ENCODE peak calls at places on chromosomes 5 and 9, in eight cellular contexts. One of them, this sample, is unnamed.

GRCh38 chr9:133824106-133824801 is 86.1 kb upstream of the SARDH start:
- DNase-seq in brain microvascular endothelial cell: no peak
- DNase-seq in A549: no peak
- DNase-seq in right cardiac atrium: peak
- DNase-seq in stomach: no peak
- DNase-seq in breast epithelium: no peak
- DNase-seq in H1: no peak
- DNase-seq in GM23338: no peak
- DNase-seq in this sample: no peak

GRCh38 chr9:135038331-135038730 is 49.1 kb upstream of the OLFM1 start:
- DNase-seq in brain microvascular endothelial cell: no peak
- DNase-seq in A549: no peak
- DNase-seq in right cardiac atrium: peak
- DNase-seq in stomach: peak
- DNase-seq in breast epithelium: peak
- DNase-seq in H1: no peak
- DNase-seq in GM23338: no peak
- DNase-seq in this sample: no peak

GRCh38 chr5:43401827-43402226 is 10.4 kb downstream of the CCL28 start:
- DNase-seq in brain microvascular endothelial cell: no peak
- DNase-seq in A549: peak
- DNase-seq in right cardiac atrium: no peak
- DNase-seq in stomach: no peak
- DNase-seq in breast epithelium: no peak
- DNase-seq in H1: no peak
- DNase-seq in GM23338: peak
- DNase-seq in this sample: no peak

GRCh38 chr5:168697034-168697720 is 118.0 kb upstream of the PANK3 start:
- DNase-seq in brain microvascular endothelial cell: no peak
- DNase-seq in A549: no peak
- DNase-seq in right cardiac atrium: no peak
- DNase-seq in stomach: no peak
- DNase-seq in breast epithelium: no peak
- DNase-seq in H1: no peak
- DNase-seq in GM23338: no peak
- DNase-seq in this sample: no peak

GRCh38 chr5:69415584-69415958 is 655 bp downstream of the MARVELD2 start:
- DNase-seq in brain microvascular endothelial cell: no peak
- DNase-seq in A549: no peak
- DNase-seq in right cardiac atrium: no peak
- DNase-seq in stomach: peak
- DNase-seq in breast epithelium: no peak
- DNase-seq in H1: no peak
- DNase-seq in GM23338: peak
- DNase-seq in this sample: no peak

GRCh38 chr5:96254980-96255681 is 177.9 kb downstream of the PCSK1 start:
- DNase-seq in brain microvascular endothelial cell: peak
- DNase-seq in A549: peak
- DNase-seq in right cardiac atrium: no peak
- DNase-seq in stomach: peak
- DNase-seq in breast epithelium: no peak
- DNase-seq in H1: no peak
- DNase-seq in GM23338: no peak
- DNase-seq in this sample: no peak

GRCh38 chr5:105954341-105954740 is 1716.4 kb downstream of the EFNA5 start:
- DNase-seq in brain microvascular endothelial cell: no peak
- DNase-seq in A549: no peak
- DNase-seq in right cardiac atrium: no peak
- DNase-seq in stomach: no peak
- DNase-seq in breast epithelium: no peak
- DNase-seq in H1: no peak
- DNase-seq in GM23338: no peak
- DNase-seq in this sample: no peak

GRCh38 chr5:92409131-92409530 is 1026.0 kb upstream of the ARRDC3 start:
- DNase-seq in brain microvascular endothelial cell: no peak
- DNase-seq in A549: no peak
- DNase-seq in right cardiac atrium: no peak
- DNase-seq in stomach: no peak
- DNase-seq in breast epithelium: no peak
- DNase-seq in H1: no peak
- DNase-seq in GM23338: no peak
- DNase-seq in this sample: no peak

GRCh38 chr9:96486351-96487029 is 36.5 kb downstream of the HABP4 start:
- DNase-seq in brain microvascular endothelial cell: peak
- DNase-seq in A549: no peak
- DNase-seq in right cardiac atrium: peak
- DNase-seq in stomach: peak
- DNase-seq in breast epithelium: no peak
- DNase-seq in H1: no peak
- DNase-seq in GM23338: no peak
- DNase-seq in this sample: no peak

GRCh38 chr5:179265529-179266290 is 79.6 kb downstream of the ADAMTS2 start:
- DNase-seq in brain microvascular endothelial cell: peak
- DNase-seq in A549: no peak
- DNase-seq in right cardiac atrium: peak
- DNase-seq in stomach: peak
- DNase-seq in breast epithelium: peak
- DNase-seq in H1: no peak
- DNase-seq in GM23338: peak
- DNase-seq in this sample: no peak

GRCh38 chr9:127767405-127767804 is 11.1 kb downstream of the SH2D3C start:
- DNase-seq in brain microvascular endothelial cell: no peak
- DNase-seq in A549: no peak
- DNase-seq in right cardiac atrium: no peak
- DNase-seq in stomach: no peak
- DNase-seq in breast epithelium: no peak
- DNase-seq in H1: no peak
- DNase-seq in GM23338: no peak
- DNase-seq in this sample: no peak

GRCh38 chr5:178312900-178313299 is 80.3 kb upstream of the PHYKPL start:
- DNase-seq in brain microvascular endothelial cell: no peak
- DNase-seq in A549: no peak
- DNase-seq in right cardiac atrium: no peak
- DNase-seq in stomach: peak
- DNase-seq in breast epithelium: no peak
- DNase-seq in H1: no peak
- DNase-seq in GM23338: no peak
- DNase-seq in this sample: no peak

GRCh38 chr5:111447822-111448221 is 64.5 kb downstream of the STARD4 start:
- DNase-seq in brain microvascular endothelial cell: no peak
- DNase-seq in A549: no peak
- DNase-seq in right cardiac atrium: no peak
- DNase-seq in stomach: no peak
- DNase-seq in breast epithelium: no peak
- DNase-seq in H1: no peak
- DNase-seq in GM23338: peak
- DNase-seq in this sample: no peak

GRCh38 chr9:136264803-136265405 is 19.3 kb upstream of the QSOX2 start:
- DNase-seq in brain microvascular endothelial cell: no peak
- DNase-seq in A549: no peak
- DNase-seq in right cardiac atrium: peak
- DNase-seq in stomach: no peak
- DNase-seq in breast epithelium: no peak
- DNase-seq in H1: no peak
- DNase-seq in GM23338: no peak
- DNase-seq in this sample: no peak

GRCh38 chr5:58455066-58455465 is 4.8 kb downstream of the PLK2 start:
- DNase-seq in brain microvascular endothelial cell: no peak
- DNase-seq in A549: no peak
- DNase-seq in right cardiac atrium: no peak
- DNase-seq in stomach: no peak
- DNase-seq in breast epithelium: no peak
- DNase-seq in H1: no peak
- DNase-seq in GM23338: no peak
- DNase-seq in this sample: no peak

GRCh38 chr5:65817936-65818335 is 95.9 kb downstream of the NLN start:
- DNase-seq in brain microvascular endothelial cell: no peak
- DNase-seq in A549: no peak
- DNase-seq in right cardiac atrium: no peak
- DNase-seq in stomach: no peak
- DNase-seq in breast epithelium: no peak
- DNase-seq in H1: no peak
- DNase-seq in GM23338: peak
- DNase-seq in this sample: no peak

GRCh38 chr5:93581738-93582414 is 857 bp upstream of the NR2F1-AS1 start:
- DNase-seq in brain microvascular endothelial cell: peak
- DNase-seq in A549: peak
- DNase-seq in right cardiac atrium: no peak
- DNase-seq in stomach: no peak
- DNase-seq in breast epithelium: no peak
- DNase-seq in H1: no peak
- DNase-seq in GM23338: peak
- DNase-seq in this sample: no peak

GRCh38 chr5:179497636-179498365 is 52.6 kb upstream of the RUFY1 start:
- DNase-seq in brain microvascular endothelial cell: no peak
- DNase-seq in A549: no peak
- DNase-seq in right cardiac atrium: peak
- DNase-seq in stomach: no peak
- DNase-seq in breast epithelium: no peak
- DNase-seq in H1: no peak
- DNase-seq in GM23338: no peak
- DNase-seq in this sample: no peak

GRCh38 chr5:132506094-132506692 is 15.6 kb upstream of the IRF1 start:
- DNase-seq in brain microvascular endothelial cell: peak
- DNase-seq in A549: peak
- DNase-seq in right cardiac atrium: no peak
- DNase-seq in stomach: no peak
- DNase-seq in breast epithelium: no peak
- DNase-seq in H1: no peak
- DNase-seq in GM23338: peak
- DNase-seq in this sample: no peak

GRCh38 chr9:83965350-83966208 is 14.4 kb downstream of the HNRNPK start:
- DNase-seq in brain microvascular endothelial cell: no peak
- DNase-seq in A549: peak
- DNase-seq in right cardiac atrium: peak
- DNase-seq in stomach: no peak
- DNase-seq in breast epithelium: no peak
- DNase-seq in H1: no peak
- DNase-seq in GM23338: peak
- DNase-seq in this sample: no peak

GRCh38 chr9:135717410-135717809 is 15.4 kb downstream of the KCNT1 start:
- DNase-seq in brain microvascular endothelial cell: no peak
- DNase-seq in A549: no peak
- DNase-seq in right cardiac atrium: no peak
- DNase-seq in stomach: no peak
- DNase-seq in breast epithelium: no peak
- DNase-seq in H1: no peak
- DNase-seq in GM23338: no peak
- DNase-seq in this sample: no peak

GRCh38 chr5:151063136-151063544 is 17.7 kb downstream of the TNIP1 start:
- DNase-seq in brain microvascular endothelial cell: peak
- DNase-seq in A549: peak
- DNase-seq in right cardiac atrium: no peak
- DNase-seq in stomach: no peak
- DNase-seq in breast epithelium: no peak
- DNase-seq in H1: no peak
- DNase-seq in GM23338: no peak
- DNase-seq in this sample: no peak
- H3K27ac ChIP-seq in brain microvascular endothelial cell: peak
- H3K27ac ChIP-seq in A549: peak
- H3K27ac ChIP-seq in right cardiac atrium: peak
- H3K27ac ChIP-seq in stomach: peak
- H3K27ac ChIP-seq in breast epithelium: peak
- H3K27ac ChIP-seq in H1: no peak
- H3K27ac ChIP-seq in GM23338: no peak
- H3K27ac ChIP-seq in this sample: no peak

GRCh38 chr5:1322955-1323802 is 21.7 kb downstream of the CLPTM1L start:
- DNase-seq in brain microvascular endothelial cell: no peak
- DNase-seq in A549: no peak
- DNase-seq in right cardiac atrium: no peak
- DNase-seq in stomach: no peak
- DNase-seq in breast epithelium: peak
- DNase-seq in H1: no peak
- DNase-seq in GM23338: no peak
- DNase-seq in this sample: no peak
- H3K27ac ChIP-seq in brain microvascular endothelial cell: no peak
- H3K27ac ChIP-seq in A549: no peak
- H3K27ac ChIP-seq in right cardiac atrium: no peak
- H3K27ac ChIP-seq in stomach: no peak
- H3K27ac ChIP-seq in breast epithelium: no peak
- H3K27ac ChIP-seq in H1: no peak
- H3K27ac ChIP-seq in GM23338: no peak
- H3K27ac ChIP-seq in this sample: no peak

DNA sequence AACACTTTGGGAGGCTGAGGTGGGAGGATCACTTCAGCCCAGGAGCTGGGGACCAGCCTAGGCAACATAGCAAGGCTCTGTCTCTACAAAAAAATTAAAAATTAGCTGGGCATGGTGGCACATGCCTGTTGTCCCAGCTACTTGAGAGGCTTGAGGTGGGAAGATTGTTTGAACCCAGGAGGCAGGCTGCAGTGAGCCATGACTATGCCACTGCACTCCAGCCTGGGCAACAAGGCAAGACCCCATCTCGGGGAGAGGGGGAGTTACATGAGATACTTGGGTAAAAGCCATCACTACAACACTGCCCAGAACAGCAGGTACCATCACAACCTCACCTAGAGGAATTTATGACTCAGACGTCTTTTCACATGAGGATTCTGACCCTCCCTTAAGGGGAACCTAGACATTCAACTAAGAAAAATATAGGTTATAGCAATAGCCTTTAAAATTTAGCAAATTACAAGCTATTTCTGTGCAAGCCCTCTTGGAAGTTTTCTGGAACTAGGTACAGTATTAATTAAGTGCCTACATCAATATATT is 143.5 kb downstream of the NFIB start:
- DNase-seq in brain microvascular endothelial cell: no peak
- DNase-seq in A549: no peak
- DNase-seq in right cardiac atrium: no peak
- DNase-seq in stomach: no peak
- DNase-seq in breast epithelium: no peak
- DNase-seq in H1: no peak
- DNase-seq in GM23338: no peak
- DNase-seq in this sample: no peak
- H3K27ac ChIP-seq in brain microvascular endothelial cell: no peak
- H3K27ac ChIP-seq in A549: peak
- H3K27ac ChIP-seq in right cardiac atrium: no peak
- H3K27ac ChIP-seq in stomach: no peak
- H3K27ac ChIP-seq in breast epithelium: no peak
- H3K27ac ChIP-seq in H1: no peak
- H3K27ac ChIP-seq in GM23338: no peak
- H3K27ac ChIP-seq in this sample: no peak

DNA sequence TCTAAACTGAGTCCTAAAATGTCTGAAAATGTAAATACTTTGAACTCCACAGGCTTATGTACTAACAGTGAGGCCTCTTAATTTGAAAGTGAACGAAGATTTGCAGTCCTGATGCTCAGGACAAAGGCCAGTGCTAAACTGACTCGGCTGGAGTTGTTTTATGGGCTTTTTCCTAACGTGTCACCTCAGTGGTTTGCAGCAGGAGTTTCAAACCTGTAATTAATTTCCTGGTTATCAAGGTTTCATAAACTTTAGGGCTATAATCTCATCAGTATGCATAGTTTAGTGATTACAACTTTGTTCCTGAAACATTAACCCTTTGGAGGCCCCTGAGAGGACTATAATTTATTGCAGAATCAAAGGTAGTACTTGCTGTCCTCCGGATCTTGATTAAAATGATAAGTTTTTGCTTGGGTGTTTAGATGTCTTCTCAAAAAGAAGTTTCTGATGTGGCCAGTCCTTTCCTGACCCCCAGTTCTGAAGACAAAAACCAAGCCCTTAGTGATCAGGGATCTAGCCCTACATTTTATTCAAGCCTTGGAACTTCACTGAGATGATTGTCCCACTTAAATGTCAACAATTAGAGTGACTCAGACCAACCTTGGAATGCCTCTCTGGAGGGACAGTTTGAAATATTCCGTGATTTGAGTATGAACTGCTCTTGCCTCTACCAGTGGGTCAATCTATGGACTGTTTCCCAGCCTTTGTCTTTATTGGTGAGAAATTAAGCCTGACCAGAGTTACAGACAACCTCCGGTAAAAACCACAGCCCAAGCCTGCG is 11.1 kb upstream of the S100Z start:
- DNase-seq in brain microvascular endothelial cell: peak
- DNase-seq in A549: peak
- DNase-seq in right cardiac atrium: no peak
- DNase-seq in stomach: no peak
- DNase-seq in breast epithelium: no peak
- DNase-seq in H1: no peak
- DNase-seq in GM23338: no peak
- DNase-seq in this sample: no peak
- H3K27ac ChIP-seq in brain microvascular endothelial cell: peak
- H3K27ac ChIP-seq in A549: peak
- H3K27ac ChIP-seq in right cardiac atrium: no peak
- H3K27ac ChIP-seq in stomach: no peak
- H3K27ac ChIP-seq in breast epithelium: no peak
- H3K27ac ChIP-seq in H1: no peak
- H3K27ac ChIP-seq in GM23338: peak
- H3K27ac ChIP-seq in this sample: no peak